ENCODE peak calls at places on chromosomes 6 and 20, in ten cellular contexts. I, C, J, H, U, X, P, G, B and A are unnamed samples.

GRCh38 chr6:114101255-114101654 is 130.3 kb upstream of the HDAC2 start:
- DNase-seq in C (no peak), G (no peak), B (no peak), P (no peak), I (no peak), H (no peak), J (no peak), U (no peak), X (no peak), A (no peak)

GRCh38 chr6:65468307-65468706 is 238.7 kb downstream of the EYS start:
- DNase-seq in G (no peak), H (no peak), J (no peak), I (no peak), X (no peak), C (no peak), P (no peak), B (no peak), U (no peak), A (no peak)

GRCh38 chr6:80271074-80271473 is 164.6 kb downstream of the BCKDHB start:
- DNase-seq in G (no peak), X (no peak), J (no peak), B (no peak), C (no peak), U (no peak), I (no peak), H (no peak), P (no peak), A (no peak)

GRCh38 chr6:133609404-133610270 is 279.3 kb upstream of the TCF21 start:
- DNase-seq in I (no peak), X (no peak), J (no peak), C (no peak), P (no peak), B (no peak), H (peak), U (peak), G (no peak), A (no peak)

GRCh38 chr20:31945790-31946189 is 6.1 kb downstream of the PDRG1 start:
- DNase-seq in P (no peak), I (no peak), X (no peak), J (no peak), G (no peak), B (no peak), H (no peak), U (peak), C (no peak), A (no peak)

GRCh38 chr6:141610741-141611140 is 522.0 kb upstream of the GJE1 start:
- DNase-seq in C (no peak), U (peak), B (no peak), J (no peak), G (no peak), H (peak), I (no peak), X (no peak), P (no peak), A (no peak)

GRCh38 chr6:42692151-42692911 is 30.1 kb downstream of the PRPH2 start:
- DNase-seq in J (peak), H (peak), X (no peak), B (no peak), P (peak), U (peak), C (no peak), G (no peak), I (no peak), A (no peak)

GRCh38 chr20:25065044-25065624 is 7.2 kb upstream of the ACSS1 start:
- DNase-seq in G (peak), I (peak), X (no peak), P (no peak), H (no peak), J (no peak), U (no peak), C (no peak), B (no peak), A (peak)

GRCh38 chr6:429515-430121 is 38.1 kb downstream of the IRF4 start:
- DNase-seq in X (no peak), J (no peak), P (no peak), B (no peak), I (no peak), U (no peak), C (no peak), G (no peak), H (no peak), A (no peak)

GRCh38 chr6:70684794-70685493 is 17.3 kb downstream of the SMAP1 start:
- DNase-seq in J (no peak), X (peak), P (no peak), U (no peak), G (no peak), C (no peak), H (no peak), B (no peak), I (no peak), A (no peak)

GRCh38 chr6:157271441-157271840 is 51.9 kb downstream of the TMEM242 start:
- DNase-seq in G (peak), U (no peak), P (no peak), X (no peak), I (no peak), B (no peak), H (no peak), C (no peak), J (peak), A (no peak)

GRCh38 chr20:16732506-16733152 is 2.8 kb downstream of the SNRPB2 start:
- DNase-seq in X (no peak), G (no peak), J (no peak), I (no peak), P (no peak), H (peak), B (no peak), C (no peak), U (peak), A (no peak)

GRCh38 chr6:137697267-137697938 is 169.7 kb upstream of the TNFAIP3 start:
- DNase-seq in X (no peak), P (no peak), J (no peak), I (no peak), B (no peak), H (peak), C (no peak), U (peak), G (no peak), A (no peak)

GRCh38 chr6:72390548-72390947 is 231.3 kb upstream of the KCNQ5 start:
- DNase-seq in P (no peak), G (no peak), H (no peak), X (no peak), U (no peak), J (no peak), B (no peak), I (no peak), C (no peak), A (no peak)

GRCh38 chr6:146551545-146551944 is 7.9 kb downstream of the RAB32 start:
- DNase-seq in C (no peak), G (no peak), H (no peak), I (no peak), B (no peak), P (no peak), U (no peak), X (no peak), J (no peak), A (no peak)

GRCh38 chr6:99178168-99178567 is 171.3 kb downstream of the FAXC start:
- DNase-seq in I (no peak), G (no peak), P (no peak), B (no peak), U (no peak), H (no peak), X (no peak), J (no peak), C (no peak), A (no peak)

GRCh38 chr6:52394251-52394666 is 25.9 kb upstream of the EFHC1 start:
- DNase-seq in X (no peak), J (no peak), P (no peak), C (no peak), H (no peak), B (no peak), I (no peak), G (no peak), U (no peak), A (no peak)

GRCh38 chr6:133890941-133891813 is 2.3 kb downstream of the TCF21 start:
- DNase-seq in C (no peak), I (peak), P (no peak), H (peak), G (peak), J (peak), X (no peak), B (peak), U (peak), A (peak)

GRCh38 chr6:43809417-43810305 is 39.6 kb downstream of the VEGFA start:
- DNase-seq in U (peak), H (peak), G (no peak), C (no peak), J (no peak), I (peak), P (no peak), X (no peak), B (no peak), A (no peak)

GRCh38 chr6:166494757-166495486 is 91.6 kb downstream of the RAMACL start:
- DNase-seq in H (no peak), P (no peak), I (peak), X (no peak), J (no peak), G (peak), U (no peak), C (no peak), B (no peak), A (no peak)

GRCh38 chr20:37071481-37071911 is 24.3 kb downstream of the RBL1 start:
- DNase-seq in B (no peak), P (no peak), X (no peak), C (no peak), I (no peak), U (peak), J (no peak), H (peak), G (no peak), A (no peak)

GRCh38 chr6:142011156-142011555 is 121.6 kb upstream of the GJE1 start:
- DNase-seq in U (peak), P (no peak), C (no peak), I (no peak), B (no peak), H (no peak), G (no peak), X (no peak), J (no peak), A (no peak)

GRCh38 chr6:29656798-29657197 is at the start of gene MOG:
- DNase-seq in B (no peak), P (no peak), U (no peak), C (no peak), X (no peak), H (no peak), G (no peak), J (no peak), I (no peak), A (no peak)

GRCh38 chr6:2215342-2215741 is 30.1 kb downstream of the GMDS start:
- DNase-seq in J (no peak), B (no peak), P (no peak), G (no peak), H (no peak), C (no peak), U (no peak), X (no peak), I (no peak), A (no peak)

GRCh38 chr20:22106308-22106938 is 401.0 kb downstream of the PAX1 start:
- DNase-seq in X (no peak), I (no peak), H (no peak), P (no peak), C (no peak), B (no peak), G (no peak), J (no peak), U (peak), A (no peak)

GRCh38 chr6:161649841-161650240 is 376.0 kb upstream of the AGPAT4 start:
- DNase-seq in J (no peak), G (no peak), C (no peak), H (no peak), P (no peak), B (no peak), X (no peak), U (no peak), I (no peak), A (no peak)

GRCh38 chr20:23409800-23410199 is 11.5 kb downstream of the NAPB start:
- DNase-seq in B (no peak), C (no peak), G (no peak), J (no peak), X (no peak), P (no peak), H (no peak), U (no peak), I (no peak), A (no peak)

GRCh38 chr6:28789553-28790083 is 134.2 kb downstream of the TRIM27 start:
- DNase-seq in G (no peak), C (no peak), I (no peak), U (peak), X (no peak), H (peak), P (no peak), B (no peak), J (no peak), A (no peak)

GRCh38 chr20:47330933-47331708 is 25.4 kb downstream of the ZMYND8 start:
- DNase-seq in C (no peak), G (no peak), P (no peak), U (peak), H (peak), I (no peak), B (no peak), X (peak), J (peak), A (no peak)

GRCh38 chr6:139370047-139370706 is 4.3 kb downstream of the CITED2 start:
- DNase-seq in U (peak), X (peak), H (peak), B (no peak), P (no peak), C (no peak), J (peak), G (no peak), I (no peak), A (no peak)

GRCh38 chr6:73927421-73927820 is 231.4 kb downstream of the CD109 start:
- DNase-seq in B (no peak), I (no peak), U (no peak), H (no peak), J (no peak), C (no peak), X (no peak), P (no peak), G (no peak), A (no peak)

GRCh38 chr6:20366082-20366834 is 35.4 kb upstream of the E2F3 start:
- DNase-seq in X (no peak), J (no peak), H (no peak), B (no peak), U (no peak), I (no peak), C (no peak), P (peak), G (no peak), A (no peak)

GRCh38 chr6:101150226-101150625 is 243.3 kb upstream of the GRIK2 start:
- DNase-seq in C (no peak), I (no peak), H (no peak), G (no peak), P (no peak), B (no peak), X (no peak), U (no peak), J (no peak), A (no peak)

GRCh38 chr20:62900692-62901584 is 25.4 kb downstream of the DIDO1 start:
- DNase-seq in C (no peak), X (no peak), J (no peak), U (peak), G (no peak), H (peak), B (no peak), I (no peak), P (peak), A (no peak)

GRCh38 chr6:4253604-4254211 is 118.3 kb upstream of the ECI2 start:
- DNase-seq in U (peak), X (no peak), P (no peak), G (no peak), I (no peak), B (peak), H (peak), J (peak), C (no peak), A (no peak)

GRCh38 chr20:47843886-47844567 is 58.7 kb upstream of the SULF2 start:
- DNase-seq in H (no peak), U (no peak), G (no peak), B (no peak), X (no peak), I (peak), C (no peak), P (no peak), J (no peak), A (no peak)

GRCh38 chr6:25042984-25043725 is 107.4 kb upstream of the RIPOR2 start:
- DNase-seq in I (no peak), U (no peak), G (no peak), C (no peak), X (no peak), B (no peak), H (no peak), P (no peak), J (no peak), A (no peak)

GRCh38 chr6:149212892-149213786 is 104.4 kb upstream of the TAB2 start:
- DNase-seq in B (no peak), X (no peak), J (no peak), H (no peak), G (no peak), C (no peak), U (peak), P (no peak), I (no peak), A (no peak)
- H3K4me3 ChIP-seq in B (no peak), X (no peak), J (no peak), H (no peak), G (no peak), C (no peak), U (no peak), P (no peak), I (no peak), A (no peak)

GRCh38 chr6:5814116-5814515 is 192.6 kb downstream of the NRN1 start:
- DNase-seq in H (no peak), P (no peak), U (no peak), J (no peak), C (no peak), X (no peak), I (no peak), B (no peak), G (no peak), A (no peak)

GRCh38 chr6:5817869-5818268 is 188.9 kb downstream of the NRN1 start:
- DNase-seq in H (no peak), B (no peak), P (no peak), G (no peak), J (no peak), U (no peak), I (no peak), C (no peak), X (no peak), A (no peak)

GRCh38 chr6:5809471-5809870 is 197.3 kb downstream of the NRN1 start:
- DNase-seq in B (no peak), C (no peak), J (no peak), G (no peak), I (no peak), X (no peak), P (no peak), U (no peak), H (no peak), A (no peak)

GRCh38 chr6:5818959-5819358 is 187.8 kb downstream of the NRN1 start:
- DNase-seq in B (no peak), C (no peak), J (no peak), H (no peak), I (no peak), U (no peak), X (no peak), P (no peak), G (no peak), A (no peak)

GRCh38 chr6:5813625-5814027 is 193.1 kb downstream of the NRN1 start:
- DNase-seq in C (no peak), B (no peak), H (no peak), J (no peak), P (no peak), X (no peak), G (no peak), U (no peak), I (no peak), A (no peak)
- H3K4me3 ChIP-seq in C (no peak), B (no peak), H (no peak), J (no peak), P (no peak), X (no peak), G (no peak), U (no peak), I (no peak), A (no peak)

GRCh38 chr6:16377470-16377869 is 139.1 kb downstream of the GMPR start:
- DNase-seq in I (no peak), J (no peak), H (no peak), G (no peak), B (no peak), C (no peak), U (no peak), P (no peak), X (no peak), A (no peak)

GRCh38 chr6:16374796-16375195 is 136.4 kb downstream of the GMPR start:
- DNase-seq in X (no peak), C (no peak), P (no peak), U (no peak), G (no peak), I (no peak), B (no peak), J (no peak), H (no peak), A (peak)

GRCh38 chr6:16375828-16376227 is 137.4 kb downstream of the GMPR start:
- DNase-seq in P (no peak), U (no peak), B (no peak), H (no peak), J (no peak), G (no peak), X (no peak), I (no peak), C (no peak), A (no peak)

GRCh38 chr6:16383607-16384206 is 145.3 kb downstream of the GMPR start:
- DNase-seq in J (no peak), P (no peak), G (no peak), X (no peak), C (no peak), I (no peak), H (no peak), U (no peak), B (no peak), A (no peak)

GRCh38 chr6:16380220-16380809 is 141.9 kb downstream of the GMPR start:
- DNase-seq in X (no peak), H (no peak), U (no peak), G (no peak), J (no peak), I (no peak), C (no peak), B (peak), P (no peak), A (no peak)
- H3K4me3 ChIP-seq in X (no peak), H (no peak), U (no peak), G (no peak), J (no peak), I (no peak), C (no peak), B (no peak), P (no peak), A (no peak)

DNA sequence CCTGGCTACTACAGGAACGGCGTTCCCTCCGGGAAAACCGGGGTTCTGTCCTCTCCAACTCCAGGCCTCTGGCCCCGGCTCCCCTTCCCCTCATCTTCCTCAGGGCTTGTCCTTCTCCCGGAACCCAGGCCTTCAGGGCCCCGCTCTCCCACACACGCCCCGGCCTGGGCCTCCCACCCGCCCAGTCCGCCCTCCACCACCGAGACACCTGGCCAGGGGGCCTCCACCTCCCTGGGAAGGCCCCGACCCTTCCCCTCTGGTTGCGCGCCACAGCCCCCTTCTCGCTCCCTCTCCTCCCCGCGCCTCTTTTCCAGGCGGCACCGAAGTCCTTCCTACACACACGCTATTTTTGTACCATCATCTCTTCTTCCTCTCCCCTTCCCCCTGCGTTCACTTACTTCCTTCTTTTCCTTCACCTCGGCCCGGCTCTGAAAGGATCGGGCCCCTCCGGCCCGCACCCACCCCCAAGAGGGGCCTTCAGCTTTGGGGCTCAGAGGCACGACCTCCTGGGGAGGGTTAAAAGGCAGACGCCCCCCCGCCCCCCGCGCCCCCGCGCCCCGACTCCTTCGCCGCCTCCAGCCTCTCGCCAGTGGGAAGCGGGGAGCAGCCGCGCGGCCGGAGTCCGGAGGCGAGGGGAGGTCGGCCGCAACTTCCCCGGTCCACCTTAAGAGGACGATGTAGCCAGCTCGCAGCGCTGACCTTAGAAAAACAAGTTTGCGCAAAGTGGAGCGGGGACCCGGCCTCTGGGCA is 1.3 kb upstream of the SIRPA start:
- DNase-seq in B (peak), P (no peak), H (no peak), J (peak), C (peak), I (peak), G (no peak), U (peak), X (peak), A (peak)
- H3K4me3 ChIP-seq in B (peak), P (peak), H (peak), J (no peak), C (peak), I (peak), G (peak), U (peak), X (peak), A (peak)

GRCh38 chr20:38258545-38259223 is 1.9 kb downstream of the KIAA1755 start:
- DNase-seq in P (no peak), G (no peak), J (no peak), U (no peak), H (no peak), X (no peak), C (no peak), I (no peak), B (no peak), A (no peak)
- H3K4me3 ChIP-seq in P (no peak), G (no peak), J (no peak), U (no peak), H (no peak), X (no peak), C (no peak), I (no peak), B (no peak), A (no peak)

GRCh38 chr20:53579266-53579580 is 14.4 kb downstream of the ZNF217 start:
- DNase-seq in J (no peak), P (no peak), B (no peak), X (no peak), G (no peak), C (no peak), I (no peak), H (no peak), U (no peak), A (no peak)
- H3K4me3 ChIP-seq in J (no peak), P (peak), B (peak), X (peak), G (peak), C (peak), I (no peak), H (no peak), U (peak), A (peak)

GRCh38 chr6:10824297-10824696 is 14.0 kb downstream of the MAK start:
- DNase-seq in J (no peak), C (no peak), X (no peak), H (no peak), G (no peak), I (no peak), P (no peak), U (no peak), B (no peak), A (no peak)
- H3K4me3 ChIP-seq in J (no peak), C (no peak), X (no peak), H (no peak), G (no peak), I (no peak), P (no peak), U (no peak), B (no peak), A (no peak)